ENCODE peak calls at places on chromosomes 2 and 18, in nine cellular contexts. R, X, A, W, H, F, O, G and P are unnamed samples.
A peak's percentile ranks its signal among the peaks of the same experiment; 100 is the strongest.

GRCh38 chr2:219197388-219197787 is 9.2 kb upstream of the ZFAND2B start:
- DNase-seq in F (no peak), G (no peak), H (no peak), W (no peak), O (no peak), X (no peak), R (no peak), A (no peak), P (no peak)

GRCh38 chr18:14948163-14948540 is 200.2 kb downstream of the ANKRD30B start:
- DNase-seq in W (no peak), R (no peak), X (no peak), A (no peak), H (no peak), O (no peak), F (no peak), G (no peak), P (no peak)

GRCh38 chr2:226658555-226658954 is 141.1 kb downstream of the IRS1 start:
- DNase-seq in G (no peak), F (no peak), O (no peak), H (no peak), A (no peak), W (no peak), X (no peak), R (no peak), P (no peak)

GRCh38 chr18:8507361-8507760 is 101.9 kb upstream of the RAB12 start:
- DNase-seq in X (no peak), H (no peak), F (no peak), A (no peak), O (no peak), G (peak; percentile 14), W (no peak), R (no peak), P (no peak)

GRCh38 chr2:154240921-154241379 is 369.2 kb downstream of the GALNT13 start:
- DNase-seq in O (no peak), G (no peak), X (no peak), W (no peak), H (no peak), F (no peak), R (no peak), A (no peak), P (no peak)

GRCh38 chr2:42910657-42911405 is 118.4 kb upstream of the HAAO start:
- DNase-seq in H (no peak), F (no peak), W (no peak), O (no peak), G (no peak), X (no peak), R (no peak), A (no peak), P (no peak)

GRCh38 chr2:171403181-171403580 is 30.6 kb downstream of the METTL8 start:
- DNase-seq in A (no peak), F (no peak), O (no peak), X (no peak), G (peak; percentile 75), R (no peak), H (no peak), W (no peak), P (no peak)

GRCh38 chr18:54181856-54182612 is 42.4 kb downstream of the MBD2 start:
- DNase-seq in R (no peak), O (no peak), W (no peak), F (no peak), X (no peak), G (peak; percentile 55), H (no peak), A (no peak), P (no peak)

GRCh38 chr2:124476291-124476690 is 451.2 kb downstream of the CNTNAP5 start:
- DNase-seq in F (no peak), O (no peak), R (no peak), G (no peak), A (no peak), X (no peak), H (no peak), W (no peak), P (no peak)